ENCODE peak calls at places on chromosomes 3 and 15, in nine cellular contexts. One of them, this sample, is unnamed.
A peak's percentile ranks its signal among the peaks of the same experiment; 100 is the strongest.

GRCh38 chr3:138034918-138035317 is 25.0 kb downstream of the CLDN18 start:
- DNase-seq in fibroblast of lung: no peak
- DNase-seq in sigmoid colon: no peak
- DNase-seq in astrocyte of the spinal cord: no peak
- DNase-seq in progenitor cell of endocrine pancreas: no peak
- DNase-seq in endothelial cell of umbilical vein: no peak
- DNase-seq in AG04449: no peak
- DNase-seq in neural crest cell: no peak
- DNase-seq in WTC11: no peak
- DNase-seq in this sample: no peak

GRCh38 chr3:17129550-17129949 is 244.8 kb downstream of the PLCL2 start:
- DNase-seq in AG04449: no peak
- DNase-seq in neural crest cell: no peak
- DNase-seq in endothelial cell of umbilical vein: no peak
- DNase-seq in WTC11: no peak
- DNase-seq in progenitor cell of endocrine pancreas: no peak
- DNase-seq in fibroblast of lung: no peak
- DNase-seq in astrocyte of the spinal cord: no peak
- DNase-seq in sigmoid colon: no peak
- DNase-seq in this sample: no peak

GRCh38 chr3:194275231-194275671 is 75.9 kb downstream of the CPN2 start:
- DNase-seq in progenitor cell of endocrine pancreas: no peak
- DNase-seq in fibroblast of lung: peak; percentile 6
- DNase-seq in sigmoid colon: peak; percentile 63
- DNase-seq in endothelial cell of umbilical vein: peak; percentile 24
- DNase-seq in neural crest cell: no peak
- DNase-seq in AG04449: no peak
- DNase-seq in astrocyte of the spinal cord: no peak
- DNase-seq in WTC11: peak; percentile 8
- DNase-seq in this sample: no peak

GRCh38 chr15:82263350-82263749 is 732 bp downstream of the SAXO2 start:
- DNase-seq in WTC11: no peak
- DNase-seq in fibroblast of lung: no peak
- DNase-seq in progenitor cell of endocrine pancreas: no peak
- DNase-seq in astrocyte of the spinal cord: no peak
- DNase-seq in AG04449: no peak
- DNase-seq in endothelial cell of umbilical vein: no peak
- DNase-seq in sigmoid colon: no peak
- DNase-seq in neural crest cell: no peak
- DNase-seq in this sample: peak; percentile 1

GRCh38 chr3:175476489-175476888 is 617.4 kb downstream of the NAALADL2 start:
- DNase-seq in fibroblast of lung: no peak
- DNase-seq in neural crest cell: no peak
- DNase-seq in progenitor cell of endocrine pancreas: no peak
- DNase-seq in AG04449: no peak
- DNase-seq in sigmoid colon: no peak
- DNase-seq in WTC11: no peak
- DNase-seq in endothelial cell of umbilical vein: no peak
- DNase-seq in astrocyte of the spinal cord: no peak
- DNase-seq in this sample: no peak

GRCh38 chr3:117695321-117695720 is 985.7 kb downstream of the TUSC7 start:
- DNase-seq in fibroblast of lung: peak; percentile 57
- DNase-seq in AG04449: no peak
- DNase-seq in WTC11: no peak
- DNase-seq in neural crest cell: no peak
- DNase-seq in endothelial cell of umbilical vein: no peak
- DNase-seq in sigmoid colon: no peak
- DNase-seq in progenitor cell of endocrine pancreas: no peak
- DNase-seq in astrocyte of the spinal cord: peak; percentile 32
- DNase-seq in this sample: peak; percentile 28

GRCh38 chr3:71724584-71725278 is 471 bp downstream of the EIF4E3 start:
- DNase-seq in WTC11: peak; percentile 44
- DNase-seq in neural crest cell: peak; percentile 28
- DNase-seq in fibroblast of lung: no peak
- DNase-seq in sigmoid colon: peak; percentile 73
- DNase-seq in endothelial cell of umbilical vein: no peak
- DNase-seq in progenitor cell of endocrine pancreas: peak; percentile 41
- DNase-seq in AG04449: no peak
- DNase-seq in astrocyte of the spinal cord: no peak
- DNase-seq in this sample: peak; percentile 7

GRCh38 chr3:142660904-142661303 is 62.9 kb upstream of the TRPC1 start:
- DNase-seq in neural crest cell: no peak
- DNase-seq in WTC11: no peak
- DNase-seq in endothelial cell of umbilical vein: no peak
- DNase-seq in astrocyte of the spinal cord: no peak
- DNase-seq in fibroblast of lung: no peak
- DNase-seq in sigmoid colon: no peak
- DNase-seq in AG04449: no peak
- DNase-seq in progenitor cell of endocrine pancreas: no peak
- DNase-seq in this sample: no peak

GRCh38 chr3:29140706-29141105 is 140.2 kb upstream of the RBMS3 start:
- DNase-seq in astrocyte of the spinal cord: peak; percentile 29
- DNase-seq in endothelial cell of umbilical vein: peak; percentile 12
- DNase-seq in progenitor cell of endocrine pancreas: no peak
- DNase-seq in fibroblast of lung: peak; percentile 28
- DNase-seq in sigmoid colon: no peak
- DNase-seq in AG04449: no peak
- DNase-seq in WTC11: no peak
- DNase-seq in neural crest cell: no peak
- DNase-seq in this sample: peak; percentile 30

GRCh38 chr15:60419752-60420151 is 22.0 kb upstream of the ANXA2 start:
- DNase-seq in progenitor cell of endocrine pancreas: no peak
- DNase-seq in neural crest cell: no peak
- DNase-seq in fibroblast of lung: peak; percentile 55
- DNase-seq in astrocyte of the spinal cord: peak; percentile 30
- DNase-seq in sigmoid colon: no peak
- DNase-seq in AG04449: no peak
- DNase-seq in WTC11: no peak
- DNase-seq in endothelial cell of umbilical vein: no peak
- DNase-seq in this sample: peak; percentile 55

GRCh38 chr3:54870423-54870822 is 57.4 kb downstream of the LRTM1 start:
- DNase-seq in endothelial cell of umbilical vein: no peak
- DNase-seq in progenitor cell of endocrine pancreas: no peak
- DNase-seq in AG04449: peak; percentile 96
- DNase-seq in neural crest cell: peak; percentile 8
- DNase-seq in astrocyte of the spinal cord: peak; percentile 96
- DNase-seq in sigmoid colon: no peak
- DNase-seq in fibroblast of lung: peak; percentile 91
- DNase-seq in WTC11: no peak
- DNase-seq in this sample: peak; percentile 96
- TF ChIP-seq CTCF in endothelial cell of umbilical vein: no peak
- TF ChIP-seq CTCF in progenitor cell of endocrine pancreas: peak; percentile 56
- TF ChIP-seq CTCF in AG04449: peak; percentile 67
- TF ChIP-seq CTCF in neural crest cell: peak; percentile 70
- TF ChIP-seq CTCF in astrocyte of the spinal cord: peak; percentile 79
- TF ChIP-seq CTCF in sigmoid colon: peak; percentile 50
- TF ChIP-seq CTCF in fibroblast of lung: peak; percentile 71
- TF ChIP-seq CTCF in WTC11: peak; percentile 15
- TF ChIP-seq CTCF in this sample: peak; percentile 70

GRCh38 chr15:101642361-101642760 is 9.8 kb downstream of the TM2D3 start:
- DNase-seq in sigmoid colon: no peak
- DNase-seq in progenitor cell of endocrine pancreas: no peak
- DNase-seq in AG04449: no peak
- DNase-seq in fibroblast of lung: no peak
- DNase-seq in endothelial cell of umbilical vein: peak; percentile 41
- DNase-seq in astrocyte of the spinal cord: no peak
- DNase-seq in neural crest cell: no peak
- DNase-seq in WTC11: no peak
- DNase-seq in this sample: no peak
- TF ChIP-seq CTCF in sigmoid colon: no peak
- TF ChIP-seq CTCF in progenitor cell of endocrine pancreas: no peak
- TF ChIP-seq CTCF in AG04449: no peak
- TF ChIP-seq CTCF in fibroblast of lung: no peak
- TF ChIP-seq CTCF in endothelial cell of umbilical vein: no peak
- TF ChIP-seq CTCF in astrocyte of the spinal cord: peak; percentile 21
- TF ChIP-seq CTCF in neural crest cell: no peak
- TF ChIP-seq CTCF in WTC11: no peak
- TF ChIP-seq CTCF in this sample: peak; percentile 5

GRCh38 chr3:167406876-167407492 is 26.9 kb upstream of the ZBBX start:
- DNase-seq in fibroblast of lung: peak; percentile 71
- DNase-seq in neural crest cell: peak; percentile 26
- DNase-seq in AG04449: no peak
- DNase-seq in endothelial cell of umbilical vein: peak; percentile 44
- DNase-seq in astrocyte of the spinal cord: peak; percentile 82
- DNase-seq in sigmoid colon: no peak
- DNase-seq in WTC11: peak; percentile 41
- DNase-seq in progenitor cell of endocrine pancreas: peak; percentile 37
- DNase-seq in this sample: no peak
- TF ChIP-seq CTCF in fibroblast of lung: no peak
- TF ChIP-seq CTCF in neural crest cell: peak; percentile 77
- TF ChIP-seq CTCF in AG04449: no peak
- TF ChIP-seq CTCF in endothelial cell of umbilical vein: peak; percentile 25
- TF ChIP-seq CTCF in astrocyte of the spinal cord: peak; percentile 64
- TF ChIP-seq CTCF in sigmoid colon: no peak
- TF ChIP-seq CTCF in WTC11: peak; percentile 29
- TF ChIP-seq CTCF in progenitor cell of endocrine pancreas: peak; percentile 85
- TF ChIP-seq CTCF in this sample: no peak

DNA sequence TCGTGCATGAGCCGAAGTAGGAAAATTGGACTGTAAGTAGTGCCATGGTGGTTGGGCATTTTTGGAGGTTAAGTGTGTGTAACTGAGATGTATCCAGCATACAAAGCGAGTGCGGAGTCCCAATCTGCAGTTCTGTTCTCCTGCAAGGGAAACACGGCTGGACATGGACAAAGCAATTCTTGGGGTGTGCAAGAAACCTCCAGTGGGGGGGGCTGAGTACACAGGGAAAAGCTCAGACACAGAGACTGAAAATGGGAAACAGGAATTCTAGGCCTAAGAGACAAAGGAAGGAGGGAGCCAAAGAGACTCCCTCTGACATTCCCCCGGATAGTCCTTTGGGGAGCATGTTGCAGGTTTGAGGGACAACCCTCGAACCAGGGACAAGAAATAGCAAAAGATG is 83.2 kb upstream of the PLSCR4 start:
- DNase-seq in AG04449: no peak
- DNase-seq in astrocyte of the spinal cord: peak; percentile 40
- DNase-seq in WTC11: peak; percentile 14
- DNase-seq in fibroblast of lung: peak; percentile 68
- DNase-seq in progenitor cell of endocrine pancreas: no peak
- DNase-seq in endothelial cell of umbilical vein: peak; percentile 46
- DNase-seq in neural crest cell: no peak
- DNase-seq in sigmoid colon: no peak
- DNase-seq in this sample: peak; percentile 75
- TF ChIP-seq CTCF in AG04449: no peak
- TF ChIP-seq CTCF in astrocyte of the spinal cord: peak; percentile 57
- TF ChIP-seq CTCF in WTC11: no peak
- TF ChIP-seq CTCF in fibroblast of lung: peak; percentile 46
- TF ChIP-seq CTCF in progenitor cell of endocrine pancreas: no peak
- TF ChIP-seq CTCF in endothelial cell of umbilical vein: peak; percentile 21
- TF ChIP-seq CTCF in neural crest cell: no peak
- TF ChIP-seq CTCF in sigmoid colon: no peak
- TF ChIP-seq CTCF in this sample: peak; percentile 41

GRCh38 chr3:72889310-72890165 is 1.7 kb downstream of the GXYLT2 start:
- DNase-seq in sigmoid colon: no peak
- DNase-seq in fibroblast of lung: no peak
- DNase-seq in astrocyte of the spinal cord: peak; percentile 16
- DNase-seq in endothelial cell of umbilical vein: no peak
- DNase-seq in neural crest cell: no peak
- DNase-seq in WTC11: no peak
- DNase-seq in progenitor cell of endocrine pancreas: no peak
- DNase-seq in AG04449: no peak
- DNase-seq in this sample: no peak

GRCh38 chr3:72890166-72890925 is 2.5 kb downstream of the GXYLT2 start:
- DNase-seq in fibroblast of lung: no peak
- DNase-seq in endothelial cell of umbilical vein: no peak
- DNase-seq in AG04449: no peak
- DNase-seq in sigmoid colon: no peak
- DNase-seq in progenitor cell of endocrine pancreas: no peak
- DNase-seq in neural crest cell: no peak
- DNase-seq in WTC11: no peak
- DNase-seq in astrocyte of the spinal cord: no peak
- DNase-seq in this sample: peak; percentile 8

GRCh38 chr3:72887378-72887722 is 496 bp upstream of the GXYLT2 start:
- DNase-seq in AG04449: no peak
- DNase-seq in progenitor cell of endocrine pancreas: no peak
- DNase-seq in sigmoid colon: no peak
- DNase-seq in WTC11: no peak
- DNase-seq in endothelial cell of umbilical vein: no peak
- DNase-seq in neural crest cell: no peak
- DNase-seq in astrocyte of the spinal cord: peak; percentile 50
- DNase-seq in fibroblast of lung: peak; percentile 40
- DNase-seq in this sample: peak; percentile 31

GRCh38 chr3:72888546-72889309 is 882 bp downstream of the GXYLT2 start:
- DNase-seq in fibroblast of lung: peak; percentile 37
- DNase-seq in astrocyte of the spinal cord: peak; percentile 37
- DNase-seq in endothelial cell of umbilical vein: peak; percentile 11
- DNase-seq in neural crest cell: peak; percentile 40
- DNase-seq in AG04449: no peak
- DNase-seq in sigmoid colon: no peak
- DNase-seq in WTC11: no peak
- DNase-seq in progenitor cell of endocrine pancreas: no peak
- DNase-seq in this sample: peak; percentile 37

DNA sequence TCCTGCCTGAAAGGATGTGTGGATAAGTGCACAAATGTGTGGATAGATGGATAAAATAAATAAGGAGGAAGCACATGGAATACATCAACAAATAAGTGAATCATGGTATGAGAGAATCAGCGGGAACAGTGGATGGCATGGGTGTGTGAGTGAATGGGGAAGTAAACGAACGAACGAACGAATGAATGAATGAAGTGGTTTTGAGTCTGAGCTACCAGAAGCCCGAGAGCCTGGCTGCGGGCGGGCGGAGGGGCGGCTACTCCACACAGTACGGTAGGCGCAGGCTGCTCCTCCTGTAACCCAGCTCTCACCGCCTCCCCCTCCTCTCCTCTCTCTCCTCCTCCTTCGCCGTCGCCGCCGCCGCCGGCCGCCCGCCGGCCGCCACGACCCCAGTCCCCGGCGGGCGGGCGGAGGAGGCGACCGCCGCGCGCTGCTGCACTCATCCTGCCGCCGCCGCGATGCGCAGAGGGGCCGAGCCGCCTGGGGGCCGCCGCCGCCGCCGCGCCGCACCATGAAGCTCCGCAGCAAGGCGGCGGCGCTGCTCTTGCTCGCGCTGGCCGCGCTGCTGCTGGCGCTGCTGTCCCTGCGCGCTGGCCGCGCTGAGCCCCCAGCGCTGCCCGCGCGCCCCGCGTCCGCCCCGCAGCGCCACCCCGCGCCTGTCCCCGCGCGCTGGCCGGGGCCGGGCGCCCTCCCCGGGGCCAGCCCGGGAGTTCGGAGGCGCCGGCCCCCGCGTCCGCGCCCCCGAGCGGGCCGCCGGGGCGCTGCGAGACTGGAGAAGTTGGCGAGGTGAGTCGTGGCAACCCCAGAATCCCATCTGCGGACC is at the start of gene GXYLT2:
- DNase-seq in AG04449: no peak
- DNase-seq in endothelial cell of umbilical vein: peak; percentile 34
- DNase-seq in progenitor cell of endocrine pancreas: peak; percentile 57
- DNase-seq in WTC11: peak; percentile 72
- DNase-seq in astrocyte of the spinal cord: peak; percentile 80
- DNase-seq in sigmoid colon: peak; percentile 83
- DNase-seq in fibroblast of lung: peak; percentile 80
- DNase-seq in neural crest cell: peak; percentile 53
- DNase-seq in this sample: peak; percentile 63
- TF ChIP-seq CTCF in AG04449: no peak
- TF ChIP-seq CTCF in endothelial cell of umbilical vein: no peak
- TF ChIP-seq CTCF in progenitor cell of endocrine pancreas: no peak
- TF ChIP-seq CTCF in WTC11: no peak
- TF ChIP-seq CTCF in astrocyte of the spinal cord: no peak
- TF ChIP-seq CTCF in sigmoid colon: no peak
- TF ChIP-seq CTCF in fibroblast of lung: no peak
- TF ChIP-seq CTCF in neural crest cell: no peak
- TF ChIP-seq CTCF in this sample: no peak

This sample was measured in foreskin fibroblast.